ENCODE peak calls at places on chromosomes 7 and 10, in six cellular contexts. O is upper lobe of left lung; G is psoas muscle; Q is CD8-positive, alpha-beta T cell; U is cardiac muscle cell; H is mesendoderm. A is an unnamed sample. For H3K4me1, the result is how much of the 10 kb centered on the place peaks cover.

GRCh38 chr10:125708971-125709503 is 10.5 kb upstream of the EDRF1 start:
- DNase-seq in G (no peak), U (no peak), H (peak), O (no peak), Q (no peak), A (no peak)

GRCh38 chr7:98955992-98956391 is 77.7 kb downstream of the TRRAP start:
- DNase-seq in G (no peak), U (no peak), Q (no peak), O (no peak), H (no peak), A (no peak)

GRCh38 chr7:41148521-41148951 is 554.4 kb downstream of the INHBA start:
- DNase-seq in O (no peak), Q (no peak), H (no peak), G (no peak), U (no peak), A (no peak)

GRCh38 chr7:77679608-77680007 is 16.7 kb upstream of the RSBN1L start:
- DNase-seq in U (no peak), Q (no peak), H (no peak), G (no peak), O (no peak), A (no peak)

GRCh38 chr7:25405736-25406135 is 177.4 kb upstream of the NPVF start:
- DNase-seq in U (no peak), G (no peak), H (no peak), Q (no peak), O (no peak), A (no peak)

GRCh38 chr7:51126324-51126723 is 190.3 kb downstream of the COBL start:
- DNase-seq in U (no peak), G (no peak), Q (no peak), O (no peak), H (no peak), A (no peak)

GRCh38 chr7:130292682-130293257 is at the start of gene CPA4:
- DNase-seq in G (peak), H (peak), O (no peak), Q (no peak), U (no peak), A (no peak)

GRCh38 chr10:23535381-23535780 is 96.5 kb downstream of the OTUD1 start:
- DNase-seq in H (peak), O (no peak), U (no peak), Q (no peak), G (no peak), A (no peak)

GRCh38 chr7:102396710-102397019 is 502 bp downstream of the PRKRIP1 start:
- DNase-seq in O (no peak), H (no peak), G (no peak), Q (no peak), U (no peak), A (no peak)

GRCh38 chr7:80641548-80641947 is 3.1 kb downstream of the CD36 start:
- DNase-seq in H (no peak), G (no peak), U (no peak), O (no peak), Q (no peak), A (no peak)

GRCh38 chr10:490256-490655 is 199.2 kb downstream of the DIP2C start:
- DNase-seq in H (no peak), O (peak), G (peak), U (no peak), Q (no peak), A (peak)

GRCh38 chr10:121516483-121516882 is 81.8 kb downstream of the FGFR2 start:
- DNase-seq in Q (no peak), O (no peak), H (no peak), U (no peak), G (no peak), A (no peak)

GRCh38 chr10:12902135-12902572 is 99.4 kb downstream of the CCDC3 start:
- DNase-seq in U (peak), O (peak), H (peak), G (no peak), Q (peak), A (peak)

GRCh38 chr10:25498645-25499044 is 323.8 kb downstream of the GPR158 start:
- DNase-seq in G (no peak), O (no peak), U (no peak), H (peak), Q (no peak), A (no peak)

GRCh38 chr10:123139521-123140163 is 3.9 kb downstream of the HMX3 start:
- DNase-seq in Q (no peak), H (peak), U (peak), O (no peak), G (no peak), A (no peak)

GRCh38 chr7:64774204-64774842 is 19.9 kb upstream of the ZNF138 start:
- DNase-seq in U (no peak), O (no peak), Q (no peak), H (no peak), G (no peak), A (no peak)

GRCh38 chr10:13560597-13560996 is 26.2 kb upstream of the PRPF18 start:
- DNase-seq in O (no peak), Q (no peak), G (no peak), U (no peak), H (no peak), A (no peak)

GRCh38 chr7:21851445-21852043 is 94.2 kb downstream of the CDCA7L start:
- DNase-seq in G (no peak), O (no peak), H (peak), Q (no peak), U (no peak), A (no peak)
- H3K27ac ChIP-seq in G (no peak), O (no peak), H (no peak), Q (peak), U (no peak), A (no peak)

GRCh38 chr10:100913470-100913865 is 705 bp downstream of the SLF2 start:
- DNase-seq in O (no peak), U (no peak), H (no peak), G (no peak), Q (no peak), A (no peak)
- H3K4me1 ChIP-seq in O (under half), U (under half), H (under half), G (under half), Q (under half), A (under half)

GRCh38 chr10:83433705-83434104 is 705.6 kb upstream of the GHITM start:
- DNase-seq in H (peak), Q (no peak), G (no peak), O (no peak), U (no peak), A (no peak)

GRCh38 chr10:83427101-83427500 is 712.2 kb upstream of the GHITM start:
- DNase-seq in G (no peak), U (no peak), O (no peak), Q (no peak), H (no peak), A (no peak)

DNA sequence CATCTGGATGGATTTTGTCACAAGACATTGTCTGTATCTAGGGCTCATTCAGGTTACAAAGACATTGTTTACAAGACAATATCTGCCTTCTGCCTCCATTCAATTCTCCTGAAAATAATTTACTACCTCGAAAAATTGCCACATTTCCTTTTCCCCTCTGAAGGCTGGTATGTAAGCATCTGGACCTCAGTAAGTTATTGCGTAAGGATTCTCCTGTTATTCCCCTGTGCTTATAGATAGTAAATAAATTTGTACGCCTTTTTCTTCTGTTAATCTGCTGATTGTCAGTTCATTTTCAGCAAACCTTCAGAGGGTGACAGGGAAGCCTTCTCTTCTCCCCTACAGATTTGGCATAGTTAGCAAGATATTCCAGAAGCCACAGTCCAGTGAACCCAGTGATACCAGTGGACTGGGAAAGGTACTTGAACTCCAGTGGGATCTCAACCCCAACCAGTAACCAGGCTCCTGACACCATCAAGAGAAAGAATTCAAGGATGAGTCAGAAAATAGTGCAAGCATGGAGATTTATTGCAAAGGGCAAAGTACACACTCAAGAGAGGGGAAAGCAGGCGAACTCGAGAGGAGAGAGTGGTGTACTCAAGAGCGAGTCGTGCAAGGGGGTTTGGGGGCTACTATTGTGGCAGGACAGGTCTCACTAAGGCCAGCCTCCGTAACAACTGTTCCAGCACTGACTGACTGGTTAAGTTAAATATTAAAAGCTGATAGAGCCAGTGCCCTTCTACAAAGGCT is 706.8 kb upstream of the GHITM start:
- DNase-seq in U (no peak), G (no peak), Q (no peak), O (no peak), H (no peak), A (no peak)
- H3K27ac ChIP-seq in U (no peak), G (no peak), Q (no peak), O (no peak), H (no peak), A (no peak)

GRCh38 chr7:127844707-127845331 is 186.4 kb downstream of the LRRC4 start:
- DNase-seq in G (peak), Q (no peak), H (no peak), O (peak), U (no peak), A (peak)

GRCh38 chr7:127848241-127848640 is 183.0 kb downstream of the LRRC4 start:
- DNase-seq in Q (no peak), G (no peak), U (no peak), O (no peak), H (no peak), A (no peak)

GRCh38 chr7:127850195-127850594 is 181.0 kb downstream of the LRRC4 start:
- DNase-seq in Q (no peak), U (no peak), H (no peak), G (no peak), O (no peak), A (no peak)

GRCh38 chr7:127845497-127846214 is 185.6 kb downstream of the LRRC4 start:
- DNase-seq in U (no peak), O (no peak), G (no peak), H (no peak), Q (no peak), A (no peak)

DNA sequence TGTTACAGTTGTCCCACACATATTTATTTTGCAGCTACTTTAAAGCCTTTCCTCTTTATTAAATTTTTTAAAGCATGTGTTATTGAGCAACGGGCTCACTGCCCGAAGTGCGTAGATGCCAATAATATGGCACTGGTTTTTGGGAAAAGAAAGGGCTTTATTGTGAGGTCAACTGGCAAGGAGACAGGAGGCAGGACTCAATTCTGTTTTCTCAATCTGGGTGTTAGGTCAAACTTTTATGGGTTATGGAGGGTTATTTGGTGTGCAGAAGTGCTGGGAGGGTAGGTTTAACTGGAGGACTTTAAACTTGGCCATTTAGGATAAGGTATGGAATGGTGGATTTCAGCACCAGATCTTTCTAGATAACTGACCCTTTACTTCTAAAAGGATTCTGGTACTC is 183.6 kb downstream of the LRRC4 start:
- DNase-seq in Q (no peak), G (no peak), O (no peak), H (no peak), U (no peak), A (no peak)
- H3K4me1 ChIP-seq in Q (under half), G (under half), O (under half), H (under half), U (under half), A (under half)

GRCh38 chr7:105648561-105649401 is 67.5 kb upstream of the EFCAB10 start:
- DNase-seq in Q (no peak), O (no peak), U (no peak), G (no peak), H (peak), A (no peak)
- H3K27ac ChIP-seq in Q (no peak), O (no peak), U (no peak), G (no peak), H (no peak), A (no peak)

DNA sequence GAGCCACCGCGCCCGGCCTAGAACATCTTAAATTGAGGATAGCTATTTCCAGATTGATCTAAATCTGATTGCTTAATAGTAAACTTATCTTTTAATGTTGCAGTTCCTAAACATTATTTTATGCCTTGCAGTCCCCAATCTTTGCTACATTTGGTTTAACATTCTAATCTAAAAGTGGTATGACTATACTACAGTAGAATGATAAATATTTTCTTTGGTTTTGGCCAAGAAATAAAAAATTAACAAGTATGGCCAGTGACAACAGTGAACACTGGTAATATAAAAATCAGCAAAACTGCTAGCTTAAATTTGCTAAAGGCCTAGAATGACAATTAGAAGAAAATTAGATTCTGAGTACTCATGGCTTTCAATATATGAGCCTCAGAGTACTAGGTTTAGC is 73.5 kb downstream of the CDK6 start:
- DNase-seq in Q (no peak), O (no peak), H (no peak), U (no peak), G (no peak), A (no peak)
- H3K4me1 ChIP-seq in Q (under half), O (under half), H (under half), U (under half), G (under half), A (under half)

DNA sequence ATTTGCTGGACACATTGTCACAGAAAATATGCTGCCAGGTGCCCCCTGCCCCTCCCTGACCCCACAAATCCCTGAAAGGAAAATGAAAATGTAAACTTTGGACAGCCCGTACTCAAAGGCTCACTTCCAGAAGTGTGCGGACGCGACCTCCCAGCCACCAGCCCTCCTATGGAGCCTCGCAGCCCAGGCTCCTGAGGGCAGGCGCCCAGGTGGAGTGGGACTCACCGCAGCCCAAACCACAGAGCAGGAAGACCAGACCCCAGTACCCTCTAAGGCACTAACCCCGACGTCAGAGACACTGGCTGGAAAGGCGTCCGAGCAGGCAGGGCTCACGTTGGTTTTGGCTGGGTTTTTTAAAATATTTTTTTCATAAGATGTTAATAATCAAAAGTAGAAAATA is 57.3 kb downstream of the CSGALNACT2 start:
- DNase-seq in U (no peak), G (no peak), O (no peak), Q (no peak), H (no peak), A (no peak)
- H3K27ac ChIP-seq in U (no peak), G (no peak), O (no peak), Q (no peak), H (no peak), A (no peak)